ENCODE peak calls at places on chromosomes 13 and 19, in nine cellular contexts. E, B, W, U, V, Y, D, K and I are unnamed samples.

GRCh38 chr13:44142911-44143665 is 230.5 kb upstream of the SERP2 start:
- DNase-seq in E (no peak), W (no peak), B (no peak), Y (no peak), K (no peak), U (no peak), V (no peak), D (no peak), I (no peak)

GRCh38 chr19:11446652-11447301 is 11.3 kb downstream of the PRKCSH start:
- DNase-seq in Y (peak), B (peak), K (no peak), W (no peak), D (peak), E (peak), U (no peak), V (peak), I (peak)

GRCh38 chr13:31352467-31352866 is 152.7 kb downstream of the B3GLCT start:
- DNase-seq in B (no peak), E (no peak), Y (no peak), K (no peak), U (no peak), D (no peak), V (no peak), W (no peak), I (no peak)

GRCh38 chr19:418761-419632 is 10.1 kb upstream of the C2CD4C start:
- DNase-seq in B (no peak), W (no peak), D (peak), V (no peak), U (no peak), E (no peak), K (no peak), Y (no peak), I (no peak)

GRCh38 chr19:11007376-11007775 is 46.5 kb downstream of the SMARCA4 start:
- DNase-seq in Y (no peak), K (no peak), W (no peak), D (no peak), B (no peak), E (no peak), U (no peak), V (no peak), I (no peak)

GRCh38 chr13:32555613-32556012 is 17.0 kb upstream of the N4BP2L2 start:
- DNase-seq in D (no peak), U (no peak), E (no peak), B (no peak), W (no peak), K (no peak), V (no peak), Y (no peak), I (no peak)

GRCh38 chr19:9791552-9792181 is 23.1 kb upstream of the ZNF846 start:
- DNase-seq in E (peak), W (peak), K (peak), V (peak), U (peak), Y (peak), B (peak), D (peak), I (peak)

GRCh38 chr13:102198418-102199322 is 203.2 kb downstream of the FGF14 start:
- DNase-seq in E (no peak), U (no peak), Y (no peak), V (no peak), D (no peak), W (no peak), B (no peak), K (no peak), I (no peak)

GRCh38 chr19:45863840-45864628 is at the start of gene FOXA3:
- DNase-seq in B (peak), E (peak), W (no peak), U (no peak), Y (peak), D (peak), V (peak), K (no peak), I (no peak)